ENCODE peak calls at places on chromosomes 6 and 20, in four cellular contexts. One of them, this sample, is unnamed.

GRCh38 chr6:43992783-43993505 is 134.3 kb downstream of the MRPL14 start:
- DNase-seq in ovary: peak
- DNase-seq in brain microvascular endothelial cell: no peak
- DNase-seq in tibial artery: no peak
- DNase-seq in this sample: no peak

GRCh38 chr6:149213829-149214228 is 103.7 kb upstream of the TAB2 start:
- DNase-seq in brain microvascular endothelial cell: no peak
- DNase-seq in ovary: no peak
- DNase-seq in tibial artery: no peak
- DNase-seq in this sample: no peak

GRCh38 chr6:88105741-88106340 is 58.2 kb downstream of the SPACA1 start:
- DNase-seq in tibial artery: no peak
- DNase-seq in brain microvascular endothelial cell: peak
- DNase-seq in ovary: no peak
- DNase-seq in this sample: no peak

GRCh38 chr6:167678102-167679101 is 148.3 kb upstream of the AFDN start:
- DNase-seq in brain microvascular endothelial cell: no peak
- DNase-seq in tibial artery: no peak
- DNase-seq in ovary: peak
- DNase-seq in this sample: no peak

GRCh38 chr6:29908710-29909109 is 33.6 kb upstream of the HLA-A start:
- DNase-seq in ovary: no peak
- DNase-seq in brain microvascular endothelial cell: no peak
- DNase-seq in tibial artery: no peak
- DNase-seq in this sample: no peak

GRCh38 chr20:407097-407952 is 774 bp upstream of the RBCK1 start:
- DNase-seq in brain microvascular endothelial cell: peak
- DNase-seq in ovary: peak
- DNase-seq in tibial artery: peak
- DNase-seq in this sample: peak

GRCh38 chr20:63241272-63241671 is 5.6 kb downstream of the BIRC7 start:
- DNase-seq in brain microvascular endothelial cell: no peak
- DNase-seq in tibial artery: no peak
- DNase-seq in ovary: no peak
- DNase-seq in this sample: no peak

GRCh38 chr6:26296857-26297648 is 67.9 kb upstream of the BTN3A2 start:
- DNase-seq in brain microvascular endothelial cell: peak
- DNase-seq in tibial artery: no peak
- DNase-seq in ovary: no peak
- DNase-seq in this sample: no peak

GRCh38 chr6:105066233-105066632 is 109.3 kb downstream of the LIN28B start:
- DNase-seq in brain microvascular endothelial cell: no peak
- DNase-seq in ovary: no peak
- DNase-seq in tibial artery: no peak
- DNase-seq in this sample: no peak

GRCh38 chr20:33061626-33062025 is 7.9 kb downstream of the BPIFB3 start:
- DNase-seq in tibial artery: no peak
- DNase-seq in brain microvascular endothelial cell: no peak
- DNase-seq in ovary: no peak
- DNase-seq in this sample: no peak

GRCh38 chr20:11901127-11901526 is 16.6 kb upstream of the BTBD3 start:
- DNase-seq in brain microvascular endothelial cell: peak
- DNase-seq in tibial artery: no peak
- DNase-seq in ovary: no peak
- DNase-seq in this sample: no peak

GRCh38 chr6:147201885-147202515 is 2.2 kb upstream of the STXBP5 start:
- DNase-seq in tibial artery: no peak
- DNase-seq in brain microvascular endothelial cell: peak
- DNase-seq in ovary: no peak
- DNase-seq in this sample: no peak

GRCh38 chr20:32972181-32973076 is 31.8 kb downstream of the SUN5 start:
- DNase-seq in tibial artery: no peak
- DNase-seq in brain microvascular endothelial cell: no peak
- DNase-seq in ovary: no peak
- DNase-seq in this sample: no peak

DNA sequence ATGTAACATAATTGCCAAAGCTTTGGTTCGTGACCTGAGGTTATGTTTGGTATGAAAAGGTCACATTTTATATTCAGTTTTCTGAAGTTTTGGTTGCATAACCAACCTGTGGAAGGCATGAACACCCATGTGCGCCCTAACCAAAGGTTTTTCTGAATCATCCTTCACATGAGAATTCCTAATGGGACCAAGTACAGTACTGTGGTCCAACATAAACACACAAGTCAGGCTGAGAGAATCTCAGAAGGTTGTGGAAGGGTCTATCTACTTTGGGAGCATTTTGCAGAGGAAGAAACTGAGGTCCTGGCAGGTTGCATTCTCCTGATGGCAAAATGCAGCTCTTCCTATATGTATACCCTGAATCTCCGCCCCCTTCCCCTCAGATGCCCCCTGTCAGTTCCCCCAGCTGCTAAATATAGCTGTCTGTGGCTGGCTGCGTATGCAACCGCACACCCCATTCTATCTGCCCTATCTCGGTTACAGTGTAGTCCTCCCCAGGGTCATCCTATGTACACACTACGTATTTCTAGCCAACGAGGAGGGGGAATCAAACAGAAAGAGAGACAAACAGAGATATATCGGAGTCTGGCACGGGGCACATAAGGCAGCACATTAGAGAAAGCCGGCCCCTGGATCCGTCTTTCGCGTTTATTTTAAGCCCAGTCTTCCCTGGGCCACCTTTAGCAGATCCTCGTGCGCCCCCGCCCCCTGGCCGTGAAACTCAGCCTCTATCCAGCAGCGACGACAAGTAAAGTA is 547 bp upstream of the ESR1 start:
- DNase-seq in brain microvascular endothelial cell: peak
- DNase-seq in tibial artery: no peak
- DNase-seq in ovary: no peak
- DNase-seq in this sample: no peak
- H3K27ac ChIP-seq in brain microvascular endothelial cell: no peak
- H3K27ac ChIP-seq in tibial artery: peak
- H3K27ac ChIP-seq in ovary: peak
- H3K27ac ChIP-seq in this sample: no peak

DNA sequence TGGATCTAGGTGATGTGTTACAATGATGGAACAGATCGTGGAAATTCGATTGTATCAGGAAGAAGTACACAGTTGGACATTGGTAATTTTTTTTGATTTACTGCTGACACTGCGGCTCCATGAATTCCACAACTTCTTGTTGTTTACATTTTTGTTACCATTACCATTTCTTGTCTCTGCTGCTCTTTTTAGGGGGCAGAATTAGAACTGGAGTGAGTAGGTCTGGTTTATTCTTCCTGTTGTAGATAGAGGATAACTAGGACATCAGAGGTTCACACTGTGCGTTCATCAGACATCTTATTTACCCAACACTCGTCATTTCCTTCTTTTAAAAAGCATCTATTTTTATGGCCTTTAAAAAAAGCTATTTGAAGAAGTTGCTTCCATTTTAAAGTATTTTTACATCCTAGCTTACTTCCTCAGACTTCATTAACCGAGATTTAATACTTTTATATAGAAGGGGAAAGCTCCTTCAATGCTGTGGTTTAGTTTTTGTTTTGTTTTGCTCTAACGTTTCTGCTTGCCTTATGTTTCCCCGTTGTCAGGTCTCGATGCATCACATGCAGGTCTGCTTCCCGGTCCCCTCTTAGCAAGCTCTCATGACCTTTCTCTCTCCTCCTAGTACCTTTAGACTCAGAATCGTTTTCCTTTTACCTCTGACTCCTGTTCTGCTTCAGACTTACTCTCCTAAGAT is 139.1 kb downstream of the ARID1B start:
- DNase-seq in tibial artery: no peak
- DNase-seq in brain microvascular endothelial cell: no peak
- DNase-seq in ovary: no peak
- DNase-seq in this sample: no peak
- H3K27ac ChIP-seq in tibial artery: no peak
- H3K27ac ChIP-seq in brain microvascular endothelial cell: peak
- H3K27ac ChIP-seq in ovary: peak
- H3K27ac ChIP-seq in this sample: no peak

GRCh38 chr6:36758516-36759176 is 61.0 kb downstream of the RAB44 start:
- DNase-seq in ovary: no peak
- DNase-seq in tibial artery: no peak
- DNase-seq in brain microvascular endothelial cell: no peak
- DNase-seq in this sample: no peak
- H3K27ac ChIP-seq in ovary: no peak
- H3K27ac ChIP-seq in tibial artery: no peak
- H3K27ac ChIP-seq in brain microvascular endothelial cell: no peak
- H3K27ac ChIP-seq in this sample: no peak

DNA sequence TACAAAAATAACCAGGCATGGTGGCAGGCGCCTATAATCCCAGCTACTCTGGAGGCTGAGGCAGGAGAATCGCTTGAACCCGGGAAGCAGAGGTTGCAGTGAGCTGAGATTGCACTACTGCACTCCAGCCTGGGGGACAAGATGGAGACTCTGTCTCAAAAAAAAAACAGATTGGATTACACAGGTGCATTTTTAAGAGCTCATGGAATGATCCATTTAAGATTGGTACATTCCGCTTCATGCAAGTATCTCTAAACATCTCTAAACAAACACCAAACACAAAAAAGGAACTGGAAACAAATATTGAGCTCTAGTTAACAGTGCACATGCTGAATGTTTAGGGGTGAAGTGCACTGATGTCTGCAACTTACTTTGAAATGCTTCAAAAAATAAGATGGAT is 154.3 kb downstream of the GRM4 start:
- DNase-seq in tibial artery: no peak
- DNase-seq in ovary: no peak
- DNase-seq in brain microvascular endothelial cell: no peak
- DNase-seq in this sample: no peak
- H3K27ac ChIP-seq in tibial artery: no peak
- H3K27ac ChIP-seq in ovary: no peak
- H3K27ac ChIP-seq in brain microvascular endothelial cell: no peak
- H3K27ac ChIP-seq in this sample: no peak

GRCh38 chr20:38864662-38865061 is 59.2 kb downstream of the PPP1R16B start:
- DNase-seq in ovary: no peak
- DNase-seq in brain microvascular endothelial cell: no peak
- DNase-seq in tibial artery: no peak
- DNase-seq in this sample: no peak
- H3K27ac ChIP-seq in ovary: no peak
- H3K27ac ChIP-seq in brain microvascular endothelial cell: no peak
- H3K27ac ChIP-seq in tibial artery: no peak
- H3K27ac ChIP-seq in this sample: no peak

GRCh38 chr20:10093087-10093591 is 58.4 kb downstream of the ANKEF1 start:
- DNase-seq in brain microvascular endothelial cell: peak
- DNase-seq in tibial artery: no peak
- DNase-seq in ovary: no peak
- DNase-seq in this sample: no peak
- H3K27ac ChIP-seq in brain microvascular endothelial cell: no peak
- H3K27ac ChIP-seq in tibial artery: no peak
- H3K27ac ChIP-seq in ovary: no peak
- H3K27ac ChIP-seq in this sample: peak

DNA sequence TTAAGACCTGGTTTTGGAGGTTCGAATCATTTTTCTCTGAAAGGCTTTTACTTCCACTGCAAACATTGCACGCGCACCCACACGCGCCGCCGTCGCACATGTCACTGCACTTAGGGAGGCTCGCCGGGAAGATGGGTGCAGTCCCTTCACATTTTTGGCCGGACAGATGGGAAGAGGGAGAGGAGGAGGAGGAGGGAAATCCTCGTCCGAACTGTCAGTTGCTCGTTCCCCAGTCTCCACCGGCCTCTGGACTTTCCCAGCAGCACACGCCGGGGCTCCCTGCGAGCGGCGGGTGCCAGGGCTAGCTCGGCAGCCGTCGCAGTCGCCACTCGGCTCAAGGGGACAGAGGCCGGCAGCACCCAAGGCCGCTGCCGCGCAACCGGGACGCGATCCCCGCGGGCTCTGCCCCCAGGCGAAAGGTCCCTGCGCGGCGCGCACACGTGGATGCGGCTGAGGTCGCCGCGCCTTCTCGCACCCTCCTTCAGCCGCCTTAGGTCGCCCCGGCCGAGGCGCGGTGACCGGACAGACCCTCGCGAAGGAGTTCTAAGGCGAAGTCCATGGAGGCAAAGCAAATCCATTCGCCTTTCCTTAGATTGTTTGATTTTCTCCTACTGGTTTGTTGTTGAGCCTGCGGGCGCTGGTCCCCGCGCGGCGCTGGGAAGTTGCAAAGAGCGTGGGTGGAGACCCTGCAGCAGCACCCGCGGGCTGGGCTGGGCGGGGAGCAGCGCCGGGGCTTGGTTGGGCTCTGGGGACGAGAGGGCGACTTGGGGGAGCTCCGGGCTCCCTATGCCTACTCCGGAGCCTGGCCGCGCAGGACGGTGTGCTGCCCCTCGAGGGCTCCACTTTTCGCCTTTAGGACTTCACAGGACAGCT is 1.2 kb downstream of the MYB start:
- DNase-seq in tibial artery: no peak
- DNase-seq in brain microvascular endothelial cell: no peak
- DNase-seq in ovary: no peak
- DNase-seq in this sample: no peak
- H3K27ac ChIP-seq in tibial artery: no peak
- H3K27ac ChIP-seq in brain microvascular endothelial cell: no peak
- H3K27ac ChIP-seq in ovary: no peak
- H3K27ac ChIP-seq in this sample: no peak

DNA sequence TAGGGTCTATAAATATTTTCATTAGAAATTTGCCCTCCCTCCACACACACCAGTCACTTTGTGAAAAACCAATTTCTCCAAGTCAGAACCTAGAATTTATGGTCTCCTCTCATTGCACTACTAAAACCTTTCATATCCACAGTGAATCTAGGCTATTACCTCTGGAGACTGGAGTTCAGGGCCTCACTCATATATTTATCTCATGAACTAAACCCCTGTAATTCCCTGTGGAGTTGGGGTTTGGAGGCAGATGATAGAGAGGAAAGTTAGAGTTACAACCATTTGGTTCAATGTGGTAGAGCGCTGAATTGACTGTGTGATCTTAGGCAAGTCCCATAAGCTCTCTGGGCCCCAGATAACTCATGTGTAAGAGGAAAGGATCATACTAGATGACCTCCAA is 18.2 kb upstream of the CEP85L start:
- DNase-seq in brain microvascular endothelial cell: no peak
- DNase-seq in tibial artery: no peak
- DNase-seq in ovary: no peak
- DNase-seq in this sample: no peak
- H3K27ac ChIP-seq in brain microvascular endothelial cell: no peak
- H3K27ac ChIP-seq in tibial artery: no peak
- H3K27ac ChIP-seq in ovary: no peak
- H3K27ac ChIP-seq in this sample: no peak

GRCh38 chr20:42589976-42590639 is 599.6 kb downstream of the PTPRT start:
- DNase-seq in ovary: no peak
- DNase-seq in tibial artery: no peak
- DNase-seq in brain microvascular endothelial cell: no peak
- DNase-seq in this sample: no peak
- H3K27ac ChIP-seq in ovary: no peak
- H3K27ac ChIP-seq in tibial artery: no peak
- H3K27ac ChIP-seq in brain microvascular endothelial cell: no peak
- H3K27ac ChIP-seq in this sample: no peak

GRCh38 chr6:14767176-14767575 is 478.7 kb upstream of the JARID2 start:
- DNase-seq in brain microvascular endothelial cell: no peak
- DNase-seq in ovary: no peak
- DNase-seq in tibial artery: no peak
- DNase-seq in this sample: no peak

GRCh38 chr6:14770040-14770439 is 475.8 kb upstream of the JARID2 start:
- DNase-seq in tibial artery: no peak
- DNase-seq in brain microvascular endothelial cell: no peak
- DNase-seq in ovary: no peak
- DNase-seq in this sample: no peak

GRCh38 chr6:14771026-14771425 is 474.8 kb upstream of the JARID2 start:
- DNase-seq in ovary: no peak
- DNase-seq in tibial artery: no peak
- DNase-seq in brain microvascular endothelial cell: no peak
- DNase-seq in this sample: no peak

GRCh38 chr6:14772188-14772587 is 473.7 kb upstream of the JARID2 start:
- DNase-seq in ovary: no peak
- DNase-seq in brain microvascular endothelial cell: no peak
- DNase-seq in tibial artery: no peak
- DNase-seq in this sample: no peak

GRCh38 chr6:14770572-14770971 is 475.3 kb upstream of the JARID2 start:
- DNase-seq in ovary: no peak
- DNase-seq in brain microvascular endothelial cell: peak
- DNase-seq in tibial artery: no peak
- DNase-seq in this sample: no peak
- H3K27ac ChIP-seq in ovary: no peak
- H3K27ac ChIP-seq in brain microvascular endothelial cell: peak
- H3K27ac ChIP-seq in tibial artery: no peak
- H3K27ac ChIP-seq in this sample: no peak

This sample was measured in epithelial cell of prostate.